ENCODE peak calls at places on chromosomes 7 and 10, in seven cellular contexts. L is mucosa of descending colon; N is transverse colon; X is CD8-positive, alpha-beta T cell; R is fibroblast of lung; T is left ventricle myocardium inferior; P is PC-3. M is an unnamed sample.

GRCh38 chr7:39651262-39651661 is 27.9 kb downstream of the RALA start:
- DNase-seq in L (no peak), N (no peak), X (no peak), R (peak; percentile 80), T (no peak), P (no peak), M (no peak)

GRCh38 chr7:159004411-159004810 is 140.3 kb downstream of the VIPR2 start:
- DNase-seq in L (no peak), N (no peak), X (no peak), R (no peak), T (no peak), P (no peak), M (no peak)

GRCh38 chr10:9895981-9896380 is 1121.7 kb upstream of the CELF2 start:
- DNase-seq in L (no peak), N (no peak), X (no peak), R (no peak), T (no peak), P (no peak), M (no peak)

GRCh38 chr7:135320277-135320676 is 86.6 kb downstream of the STRA8 start:
- DNase-seq in L (peak; percentile 83), N (peak; percentile 69), X (no peak), R (peak; percentile 88), T (peak; percentile 81), P (peak; percentile 56), M (peak; percentile 82)

GRCh38 chr7:41972776-41973175 is 264.2 kb downstream of the GLI3 start:
- DNase-seq in L (no peak), N (no peak), X (no peak), R (no peak), T (no peak), P (no peak), M (no peak)

GRCh38 chr7:128710391-128710930 is 28.7 kb upstream of the CALU start:
- DNase-seq in L (no peak), N (no peak), X (no peak), R (no peak), T (no peak), P (no peak), M (peak; percentile 54)

GRCh38 chr10:131652416-131652815 is 248.4 kb upstream of the PPP2R2D start:
- DNase-seq in L (no peak), N (no peak), X (no peak), R (no peak), T (no peak), P (no peak), M (no peak)

GRCh38 chr10:113665806-113666354 is 2.0 kb upstream of the NRAP start:
- DNase-seq in L (no peak), N (no peak), X (no peak), R (peak; percentile 91), T (no peak), P (peak; percentile 69), M (peak; percentile 76)

GRCh38 chr7:77580762-77581350 is 43.8 kb downstream of the PTPN12 start:
- DNase-seq in L (no peak), N (no peak), X (no peak), R (peak; percentile 26), T (no peak), P (no peak), M (no peak)

GRCh38 chr10:30786131-30786530 is 156.6 kb upstream of the LYZL2 start:
- DNase-seq in L (no peak), N (no peak), X (no peak), R (peak; percentile 55), T (no peak), P (peak; percentile 34), M (peak; percentile 35)

GRCh38 chr7:93574269-93574645 is 267 bp downstream of the CALCR start:
- DNase-seq in L (no peak), N (no peak), X (no peak), R (no peak), T (no peak), P (no peak), M (no peak)

GRCh38 chr10:124588736-124589451 is 127.3 kb downstream of the LHPP start:
- DNase-seq in L (peak; percentile 73), N (peak; percentile 62), X (no peak), R (peak; percentile 49), T (peak; percentile 56), P (peak; percentile 8), M (no peak)

GRCh38 chr10:31358688-31359330 is 39.8 kb downstream of the ZEB1 start:
- DNase-seq in L (no peak), N (no peak), X (no peak), R (peak; percentile 51), T (no peak), P (peak; percentile 27), M (no peak)

GRCh38 chr7:45692031-45692430 is 117.9 kb downstream of the ADCY1 start:
- DNase-seq in L (peak; percentile 5), N (no peak), X (no peak), R (no peak), T (no peak), P (no peak), M (no peak)

GRCh38 chr7:2099036-2099957 is 133.4 kb downstream of the MAD1L1 start:
- DNase-seq in L (no peak), N (no peak), X (no peak), R (peak; percentile 51), T (no peak), P (no peak), M (no peak)

GRCh38 chr7:32074787-32075570 is 4.8 kb upstream of the PDE1C start:
- DNase-seq in L (no peak), N (no peak), X (no peak), R (no peak), T (no peak), P (no peak), M (no peak)

GRCh38 chr10:102152545-102152890 is 329 bp downstream of the NOLC1 start:
- DNase-seq in L (no peak), N (peak; percentile 33), X (no peak), R (peak; percentile 24), T (no peak), P (peak; percentile 10), M (no peak)

GRCh38 chr10:4127518-4128315 is 342.7 kb upstream of the KLF6 start:
- DNase-seq in L (no peak), N (peak; percentile 60), X (no peak), R (no peak), T (no peak), P (peak; percentile 20), M (no peak)

GRCh38 chr10:79128241-79128922 is 59.6 kb downstream of the ZMIZ1 start:
- DNase-seq in L (no peak), N (no peak), X (no peak), R (no peak), T (no peak), P (no peak), M (no peak)

GRCh38 chr10:79128923-79129305 is 60.1 kb downstream of the ZMIZ1 start:
- DNase-seq in L (no peak), N (no peak), X (no peak), R (no peak), T (no peak), P (no peak), M (no peak)

GRCh38 chr10:79129361-79129997 is 60.7 kb downstream of the ZMIZ1 start:
- DNase-seq in L (no peak), N (no peak), X (no peak), R (peak; percentile 75), T (no peak), P (peak; percentile 71), M (no peak)

GRCh38 chr10:79126351-79126750 is 57.6 kb downstream of the ZMIZ1 start:
- DNase-seq in L (no peak), N (no peak), X (no peak), R (no peak), T (no peak), P (no peak), M (no peak)

GRCh38 chr10:79127151-79127961 is 58.6 kb downstream of the ZMIZ1 start:
- DNase-seq in L (peak; percentile 61), N (peak; percentile 61), X (no peak), R (peak; percentile 85), T (peak; percentile 76), P (peak; percentile 100), M (peak; percentile 72)
- TF ChIP-seq CTCF in L (no peak), N (no peak), X (no peak), R (no peak), T (no peak), P (peak; percentile 54), M (peak; percentile 13)

GRCh38 chr7:47513741-47514241 is 68.1 kb downstream of the TNS3 start:
- DNase-seq in L (peak; percentile 32), N (no peak), X (no peak), R (peak; percentile 93), T (no peak), P (peak; percentile 21), M (peak; percentile 37)
- H3K4me3 ChIP-seq in L (no peak overlapping the region), N (no peak overlapping the region), X (no peak overlapping the region), R (no peak overlapping the region), T (peak overlapping the region; percentile 4), P (no peak overlapping the region), M (no peak overlapping the region)

GRCh38 chr10:59847888-59848287 is 58.5 kb downstream of the CCDC6 start:
- DNase-seq in L (no peak), N (no peak), X (no peak), R (no peak), T (no peak), P (peak; percentile 14), M (no peak)
- H3K36me3 ChIP-seq in L (no peaks in the 10 kb centered on the region), N (no peaks in the 10 kb centered on the region), X (peaks cover 10% of the 10 kb centered on the region), R (no peaks in the 10 kb centered on the region), T (peaks cover 7% of the 10 kb centered on the region), P (peaks cover 47% of the 10 kb centered on the region), M (peaks cover 5% of the 10 kb centered on the region)

GRCh38 chr10:60441515-60441914 is 51.8 kb upstream of the ANK3 start:
- DNase-seq in L (no peak), N (no peak), X (no peak), R (peak; percentile 35), T (no peak), P (peak; percentile 71), M (peak; percentile 40)
- TF ChIP-seq CTCF in L (no peak), N (no peak), X (no peak), R (no peak), T (peak; percentile 38), P (peak; percentile 81), M (no peak)

GRCh38 chr10:5945561-5946418 is 31.6 kb downstream of the IL15RA start:
- DNase-seq in L (peak; percentile 54), N (peak; percentile 43), X (no peak), R (peak; percentile 98), T (peak; percentile 77), P (peak; percentile 76), M (peak; percentile 70)
- H3K4me3 ChIP-seq in L (no peak overlapping the region), N (peak overlapping the region; percentile 12), X (no peak overlapping the region), R (peak overlapping the region; percentile 41), T (peak overlapping the region; percentile 50), P (no peak overlapping the region), M (no peak overlapping the region)

M was measured in bronchial epithelial cell.